ENCODE peak calls at places on chromosome 16, in four cellular contexts. F is K562, P is GM12878, N is SK-N-SH. L is an unnamed sample.

GRCh38 chr16:8110572-8111514 is 479.5 kb downstream of the TMEM114 start:
- DNase-seq in F (no peak), P (no peak), N (no peak), L (no peak)

GRCh38 chr16:29304251-29304900 is 102.1 kb downstream of the NPIPB11 start:
- DNase-seq in F (no peak), P (no peak), N (no peak), L (no peak)

GRCh38 chr16:1126044-1126443 is 26.9 kb upstream of the CACNA1H start:
- DNase-seq in F (no peak), P (no peak), N (no peak), L (no peak)

GRCh38 chr16:83109736-83110135 is 483.0 kb downstream of the CDH13 start:
- DNase-seq in F (no peak), P (no peak), N (no peak), L (no peak)

GRCh38 chr16:80716564-80717139 is 87.7 kb downstream of the CDYL2 start:
- DNase-seq in F (no peak), P (no peak), N (no peak), L (no peak)

GRCh38 chr16:46862555-46863447 is 21.4 kb upstream of the GPT2 start:
- DNase-seq in F (no peak), P (no peak), N (no peak), L (peak)

GRCh38 chr16:57628008-57628781 is at the start of gene ADGRG1:
- DNase-seq in F (peak), P (no peak), N (peak), L (peak)

GRCh38 chr16:2086812-2087425 is 39.1 kb downstream of the TSC2 start:
- DNase-seq in F (no peak), P (no peak), N (no peak), L (no peak)

GRCh38 chr16:25007284-25007984 is 7.7 kb downstream of the ARHGAP17 start:
- DNase-seq in F (no peak), P (no peak), N (no peak), L (peak)

GRCh38 chr16:76668207-76668725 is 391.1 kb downstream of the CNTNAP4 start:
- DNase-seq in F (peak), P (no peak), N (no peak), L (no peak)

GRCh38 chr16:30367349-30368009 is 2.8 kb downstream of the TBC1D10B start:
- DNase-seq in F (no peak), P (no peak), N (no peak), L (no peak)

DNA sequence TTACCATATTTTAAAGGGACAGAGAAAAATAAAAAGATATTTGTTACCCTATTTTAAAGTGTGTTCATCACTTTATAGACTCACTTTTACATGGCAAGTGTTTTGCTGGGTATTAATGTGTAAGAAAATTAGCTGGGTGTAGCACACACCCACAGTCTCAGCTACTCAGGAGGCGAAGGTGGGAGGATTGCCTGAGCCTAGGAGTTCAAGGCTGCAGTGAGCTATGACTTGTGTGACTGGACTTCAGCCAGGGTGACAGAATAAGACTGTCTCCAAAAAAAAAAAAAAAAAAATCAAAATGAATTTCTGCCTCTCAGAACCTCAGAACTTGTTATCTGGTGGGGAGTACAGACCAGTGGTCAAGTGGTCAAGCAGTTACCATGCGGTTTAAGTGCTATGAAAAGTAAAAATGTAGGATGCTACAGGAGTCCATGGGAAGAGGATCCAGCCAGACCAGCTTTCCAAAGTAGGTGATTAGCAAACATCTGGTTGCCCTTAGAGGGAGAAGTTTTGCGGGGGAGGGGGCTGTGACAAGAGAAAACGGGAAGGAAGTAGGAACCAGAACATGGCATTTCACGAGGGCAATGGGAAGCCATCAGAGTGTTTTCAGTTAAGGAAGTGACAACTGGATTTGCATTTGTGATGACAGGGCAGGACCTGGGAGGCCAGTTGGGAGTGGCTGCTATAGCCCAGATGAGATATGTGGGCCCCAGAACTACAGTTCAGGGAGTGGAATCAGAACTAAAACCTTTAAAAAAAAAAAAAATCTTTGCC is 13.9 kb downstream of the CNEP1R1 start:
- DNase-seq in F (no peak), P (no peak), N (no peak), L (no peak)
- H3K4me3 ChIP-seq in F (no peak), P (no peak), N (no peak), L (no peak)

DNA sequence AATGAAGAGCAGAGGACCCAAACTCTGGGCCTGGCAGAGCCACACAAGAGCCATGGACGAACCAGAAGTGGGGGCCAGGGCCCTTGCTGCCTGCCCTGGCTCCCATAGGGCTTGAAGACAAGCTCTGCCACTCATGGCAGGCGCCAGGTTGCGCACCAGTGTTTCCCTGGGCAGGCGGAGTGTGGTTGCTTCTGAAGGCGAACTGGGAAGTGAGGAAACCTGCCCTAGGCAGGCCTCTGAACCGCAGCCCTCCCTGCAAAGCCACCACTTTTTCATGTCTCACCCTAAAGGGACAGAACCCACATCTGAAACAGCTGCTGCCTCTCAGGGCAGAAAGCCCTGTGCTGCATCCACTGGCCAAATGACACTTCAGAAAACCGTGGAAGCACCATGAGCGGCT is 58.9 kb downstream of the PRMT7 start:
- DNase-seq in F (no peak), P (peak), N (no peak), L (no peak)
- TF ChIP-seq RCOR1 in F (no peak), P (no peak), N (no peak), L (no peak)

GRCh38 chr16:88720396-88720970 is 14.2 kb downstream of the CTU2 start:
- DNase-seq in F (no peak), P (no peak), N (no peak), L (no peak)
- H3K9ac ChIP-seq in F (no peak), P (no peak), N (no peak), L (no peak)

GRCh38 chr16:72182976-72183375 is 11.0 kb upstream of the PMFBP1 start:
- DNase-seq in F (no peak), P (no peak), N (no peak), L (no peak)
- H3K4me3 ChIP-seq in F (no peak), P (no peak), N (no peak), L (no peak)

DNA sequence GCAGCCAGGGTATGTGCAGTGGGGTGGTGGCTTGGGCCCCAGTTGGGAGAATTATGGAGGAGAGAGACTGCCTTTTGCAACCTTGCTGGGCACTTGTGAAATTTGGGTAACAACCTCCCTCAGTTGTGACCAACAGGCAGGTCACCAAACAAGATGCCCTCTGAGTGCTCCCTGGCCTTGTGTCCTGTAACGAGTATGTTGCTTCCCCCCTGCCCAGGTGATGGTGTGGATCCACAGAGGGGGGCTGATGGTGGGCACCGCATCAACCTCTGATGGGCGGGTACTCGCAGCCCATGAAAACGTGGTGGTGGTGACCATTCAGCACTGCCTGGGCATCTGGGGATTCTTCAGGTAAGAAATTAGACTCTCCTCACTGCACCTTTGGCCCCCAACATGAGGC is 74.3 kb downstream of the SLC6A2 start:
- DNase-seq in F (no peak), P (no peak), N (no peak), L (no peak)
- TF ChIP-seq RCOR1 in F (no peak), P (no peak), N (no peak), L (no peak)

GRCh38 chr16:68400924-68401460 is 47.3 kb downstream of the SMPD3 start:
- DNase-seq in F (no peak), P (no peak), N (no peak), L (no peak)

GRCh38 chr16:68399456-68399855 is 48.9 kb downstream of the SMPD3 start:
- DNase-seq in F (no peak), P (no peak), N (no peak), L (peak)

GRCh38 chr16:68401871-68402747 is 46.2 kb downstream of the SMPD3 start:
- DNase-seq in F (no peak), P (no peak), N (no peak), L (peak)

GRCh38 chr16:68402748-68403040 is 45.6 kb downstream of the SMPD3 start:
- DNase-seq in F (no peak), P (no peak), N (no peak), L (no peak)

DNA sequence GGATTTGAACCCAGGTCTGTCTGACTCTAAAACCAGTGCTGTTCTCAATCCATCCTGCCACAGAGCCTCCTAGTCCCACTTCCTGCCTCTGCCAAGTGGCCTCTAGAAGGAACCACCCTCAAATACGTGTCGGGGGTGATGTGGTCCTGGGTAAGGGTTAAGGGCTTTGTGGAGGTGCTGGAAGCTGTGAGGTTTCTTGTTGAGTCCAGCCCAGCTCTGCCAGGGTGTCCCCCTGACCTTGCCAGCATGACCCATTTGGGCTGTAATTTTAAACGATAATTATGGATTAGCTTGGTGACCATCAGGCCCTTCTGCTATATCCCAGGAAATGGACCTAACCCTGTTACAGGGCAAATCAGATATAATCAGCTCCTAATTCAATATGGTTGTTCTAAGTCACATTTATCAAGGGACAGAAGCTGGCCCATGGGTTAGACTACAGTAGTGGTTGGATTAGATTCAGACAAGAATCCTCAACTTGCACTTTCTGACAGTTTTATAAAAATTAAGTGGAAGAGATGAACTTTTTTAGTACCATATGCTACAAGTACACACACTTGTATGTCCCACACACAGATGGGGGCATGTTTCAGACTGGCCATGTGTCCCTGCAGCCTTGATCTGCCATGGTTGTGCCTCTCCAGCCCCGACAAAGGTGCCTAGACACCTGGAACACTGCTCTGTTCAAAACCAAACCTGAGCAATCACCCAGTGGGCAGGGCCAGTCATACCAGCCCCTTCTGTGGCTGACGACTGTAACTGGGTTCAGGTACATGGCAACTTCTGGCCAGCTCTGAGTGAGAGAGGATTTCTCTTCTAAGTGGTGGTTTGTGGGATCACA is 48.0 kb downstream of the SMPD3 start:
- DNase-seq in F (no peak), P (no peak), N (no peak), L (no peak)
- H3K9ac ChIP-seq in F (no peak), P (no peak), N (no peak), L (no peak)